ENCODE peak calls at places on chromosomes 13 and 19, in four cellular contexts. Z, R, I and E are unnamed samples.

GRCh38 chr13:76619631-76620030 is 266.6 kb downstream of the KCTD12 start:
- DNase-seq in R (no peak), Z (peak; percentile 23), I (no peak), E (no peak)

GRCh38 chr13:71695662-71696061 is 171.3 kb downstream of the DACH1 start:
- DNase-seq in Z (no peak), R (no peak), I (no peak), E (no peak)

GRCh38 chr19:33386361-33386858 is 12.9 kb downstream of the CEBPG start:
- DNase-seq in Z (no peak), I (no peak), R (no peak), E (no peak)

GRCh38 chr19:17873661-17874422 is 2.1 kb downstream of the SLC5A5 start:
- DNase-seq in R (peak; percentile 98), Z (peak; percentile 98), I (no peak), E (peak; percentile 69)

GRCh38 chr13:97367016-97367415 is 67.0 kb upstream of the RAP2A start:
- DNase-seq in R (no peak), I (no peak), Z (no peak), E (no peak)

GRCh38 chr13:42996584-42996983 is 4.5 kb upstream of the EPSTI1 start:
- DNase-seq in R (no peak), Z (no peak), I (no peak), E (peak; percentile 30)

GRCh38 chr13:99352351-99353271 is 45.4 kb upstream of the GPR183 start:
- DNase-seq in Z (no peak), I (no peak), R (no peak), E (no peak)

GRCh38 chr19:39765091-39766076 is 13.3 kb upstream of the LEUTX start:
- DNase-seq in Z (peak; percentile 29), I (no peak), R (peak; percentile 61), E (peak; percentile 82)

GRCh38 chr13:93309886-93310520 is 83.4 kb downstream of the GPC6 start:
- DNase-seq in I (no peak), R (peak; percentile 12), Z (no peak), E (no peak)

GRCh38 chr13:93039131-93039530 is 187.5 kb upstream of the GPC6 start:
- DNase-seq in I (no peak), Z (no peak), R (no peak), E (no peak)

GRCh38 chr19:39405930-39406655 is 554 bp upstream of the ZFP36 start:
- DNase-seq in I (no peak), Z (no peak), R (no peak), E (no peak)

GRCh38 chr19:1857648-1858326 is 5.6 kb downstream of the KLF16 start:
- DNase-seq in I (no peak), Z (no peak), R (no peak), E (no peak)

GRCh38 chr13:52599853-52600603 is 42.2 kb upstream of the HNRNPA1L2 start:
- DNase-seq in R (no peak), Z (peak; percentile 85), I (no peak), E (no peak)

GRCh38 chr13:29849071-29849541 is 1.3 kb downstream of the UBL3 start:
- DNase-seq in I (no peak), R (no peak), Z (peak; percentile 38), E (peak; percentile 31)

GRCh38 chr19:38701455-38702063 is 42.7 kb downstream of the CAPN12 start:
- DNase-seq in R (no peak), I (no peak), Z (no peak), E (no peak)

GRCh38 chr13:65508338-65508737 is 1721.8 kb downstream of the PCDH9 start:
- DNase-seq in I (no peak), Z (no peak), R (no peak), E (no peak)

GRCh38 chr19:7199613-7200533 is 94.3 kb downstream of the INSR start:
- DNase-seq in R (no peak), I (no peak), Z (no peak), E (peak; percentile 25)

GRCh38 chr13:71477735-71478134 is 389.3 kb downstream of the DACH1 start:
- DNase-seq in R (no peak), I (no peak), Z (no peak), E (no peak)

GRCh38 chr19:7426986-7427385 is 61.8 kb downstream of the PEX11G start:
- DNase-seq in I (no peak), Z (no peak), R (no peak), E (no peak)

GRCh38 chr13:111531505-111531904 is 211.1 kb downstream of the TEX29 start:
- DNase-seq in I (no peak), Z (no peak), R (no peak), E (no peak)

GRCh38 chr19:37855098-37855497 is 51.3 kb downstream of the WDR87 start:
- DNase-seq in I (no peak), R (no peak), Z (peak; percentile 95), E (no peak)

GRCh38 chr13:87656311-87656710 is 14.9 kb upstream of the SLITRK5 start:
- DNase-seq in R (no peak), Z (no peak), I (no peak), E (no peak)

GRCh38 chr13:96967248-96967745 is 27.0 kb downstream of the OXGR1 start:
- DNase-seq in Z (no peak), R (peak; percentile 60), I (no peak), E (no peak)

GRCh38 chr13:103799028-103799427 is 732.8 kb upstream of the SLC10A2 start:
- DNase-seq in Z (no peak), R (no peak), I (no peak), E (no peak)

GRCh38 chr19:35703343-35703742 is 1.0 kb upstream of the ZBTB32 start:
- DNase-seq in Z (peak; percentile 40), R (no peak), I (no peak), E (peak; percentile 59)

GRCh38 chr13:62046512-62046911 is 630.9 kb upstream of the PCDH20 start:
- DNase-seq in I (no peak), R (no peak), Z (peak; percentile 1), E (no peak)

GRCh38 chr13:113928701-113929627 is 44.9 kb downstream of the C13orf46 start:
- DNase-seq in I (no peak), R (no peak), Z (peak; percentile 74), E (no peak)

GRCh38 chr13:113926951-113927660 is 46.8 kb downstream of the C13orf46 start:
- DNase-seq in I (no peak), Z (peak; percentile 66), R (no peak), E (no peak)

GRCh38 chr13:113926301-113926761 is 47.5 kb downstream of the C13orf46 start:
- DNase-seq in Z (no peak), R (no peak), I (no peak), E (no peak)

GRCh38 chr13:113929628-113930615 is 44.0 kb downstream of the C13orf46 start:
- DNase-seq in I (no peak), Z (peak; percentile 36), R (no peak), E (no peak)

DNA sequence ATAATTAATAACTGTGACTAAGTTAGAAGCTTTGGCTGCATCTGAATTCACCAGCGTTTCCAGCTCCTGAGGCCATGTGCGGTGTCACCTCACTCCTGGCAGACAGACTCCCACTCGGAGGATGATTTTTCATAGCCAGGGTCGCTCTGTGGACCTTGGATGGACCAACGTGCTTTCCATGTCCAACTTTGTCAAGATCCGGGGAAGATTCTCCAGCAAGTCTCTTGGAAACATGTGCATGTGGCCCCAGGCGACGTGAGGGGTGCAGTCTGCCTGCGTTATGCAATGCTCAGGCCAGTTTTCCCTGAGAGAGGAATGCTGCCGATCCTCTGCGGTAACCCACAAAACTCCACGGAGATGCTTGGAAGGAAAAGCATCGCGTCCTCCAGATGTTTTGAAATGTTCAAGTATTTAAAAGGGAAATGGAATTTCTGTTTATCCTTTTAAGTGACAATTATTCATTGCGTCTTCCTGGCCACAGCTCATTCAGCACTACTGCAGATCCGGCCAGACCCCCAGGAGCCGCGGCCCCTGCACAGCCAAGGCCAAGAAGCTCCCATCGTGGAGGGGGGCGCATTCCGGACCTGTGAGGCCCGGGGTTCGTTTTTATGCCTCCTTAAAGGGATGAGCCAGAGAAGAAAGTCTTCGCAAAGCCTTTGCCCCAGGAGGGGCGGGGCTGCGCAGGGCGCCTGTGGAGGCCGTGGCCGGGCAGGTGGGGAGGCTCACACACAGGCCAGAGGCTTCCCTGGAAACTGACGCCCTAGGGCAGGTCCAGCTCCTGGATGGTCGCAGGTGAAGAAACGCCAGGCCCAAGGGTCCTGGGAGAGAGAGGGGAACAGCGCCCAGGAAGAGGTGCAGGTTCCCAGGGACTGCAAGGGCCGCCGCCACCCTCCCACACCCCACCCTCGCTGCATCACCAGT is 46.0 kb downstream of the C13orf46 start:
- DNase-seq in I (no peak), Z (no peak), R (no peak), E (no peak)
- TF ChIP-seq RAD21 in I (no peak), Z (no peak), R (no peak), E (no peak)

GRCh38 chr19:47414469-47414868 is 4.9 kb downstream of the MEIS3 start:
- DNase-seq in I (no peak), R (peak; percentile 48), Z (peak; percentile 43), E (no peak)

GRCh38 chr19:47413941-47414340 is 5.4 kb downstream of the MEIS3 start:
- DNase-seq in I (no peak), Z (no peak), R (no peak), E (no peak)

GRCh38 chr19:47407417-47407774 is 11.9 kb downstream of the MEIS3 start:
- DNase-seq in I (no peak), Z (peak; percentile 47), R (no peak), E (no peak)

GRCh38 chr19:47408156-47408938 is 11.0 kb downstream of the MEIS3 start:
- DNase-seq in Z (no peak), I (no peak), R (no peak), E (no peak)

DNA sequence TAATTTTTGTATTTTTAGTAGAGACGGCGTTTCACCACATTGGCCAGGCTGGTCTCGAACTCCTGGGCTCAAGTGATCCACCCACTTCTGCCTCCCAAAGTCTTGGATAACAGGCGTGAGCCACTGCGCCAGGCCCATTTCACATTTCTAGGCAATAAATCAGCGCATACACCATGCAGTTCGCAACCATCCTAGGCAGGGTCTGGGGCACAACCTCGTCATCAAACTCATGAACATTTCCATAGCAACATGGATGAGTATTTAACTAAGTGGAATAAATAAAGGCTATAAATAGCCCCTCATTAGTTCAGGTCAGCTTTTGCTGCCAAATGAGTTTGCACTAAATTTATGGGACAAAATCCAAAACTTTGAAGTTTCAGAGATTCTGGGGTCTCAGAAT is 8.2 kb downstream of the MEIS3 start:
- DNase-seq in I (no peak), R (no peak), Z (no peak), E (no peak)
- TF ChIP-seq CHD2 in I (no peak), R (no peak), Z (no peak), E (no peak)

GRCh38 chr19:46032597-46033025 is 8.2 kb downstream of the IGFL4 start:
- DNase-seq in Z (no peak), R (no peak), I (no peak), E (no peak)

GRCh38 chr19:46033401-46033800 is 7.4 kb downstream of the IGFL4 start:
- DNase-seq in Z (no peak), I (no peak), R (no peak), E (no peak)

GRCh38 chr19:46036745-46037126 is 4.1 kb downstream of the IGFL4 start:
- DNase-seq in I (no peak), Z (no peak), R (no peak), E (no peak)

GRCh38 chr19:46035546-46035945 is 5.3 kb downstream of the IGFL4 start:
- DNase-seq in I (no peak), Z (no peak), R (no peak), E (no peak)

GRCh38 chr19:46035986-46036744 is 4.6 kb downstream of the IGFL4 start:
- DNase-seq in Z (no peak), R (no peak), I (no peak), E (no peak)
- TF ChIP-seq RAD21 in Z (no peak), R (no peak), I (no peak), E (no peak)

DNA sequence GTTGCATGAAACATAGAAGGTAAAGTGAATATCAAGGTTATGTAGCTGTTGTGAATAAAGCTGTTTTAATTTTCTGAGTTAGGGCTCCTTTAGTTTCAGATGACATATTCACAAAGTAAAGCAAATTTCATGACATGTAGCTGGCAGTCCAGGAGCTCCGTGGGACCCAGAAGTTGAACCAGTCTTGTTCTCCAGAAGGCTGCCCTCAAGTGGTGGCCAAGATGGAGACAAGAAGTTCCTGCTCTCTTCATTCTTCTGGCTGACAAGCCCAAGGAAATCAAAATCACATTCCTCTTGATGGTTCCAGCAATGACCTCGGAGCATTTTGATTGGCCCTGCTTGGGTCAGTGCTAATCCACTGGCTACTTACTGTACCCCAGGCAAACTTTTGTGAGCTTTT is 128.7 kb downstream of the LIG4 start:
- DNase-seq in Z (no peak), I (no peak), R (no peak), E (no peak)
- TF ChIP-seq CHD2 in Z (no peak), I (no peak), R (no peak), E (no peak)